ENCODE peak calls at places on chromosomes 13 and 19, in ten cellular contexts. E, G, Q, T, D, B, I, P, L and Z are unnamed samples.

GRCh38 chr19:45079063-45079910 is at the start of gene GEMIN7:
- DNase-seq in I (peak), L (peak), B (peak), D (peak), E (peak), P (no peak), T (peak), Q (peak), G (peak), Z (no peak)

GRCh38 chr19:377801-378581 is 31.0 kb downstream of the C2CD4C start:
- DNase-seq in I (no peak), T (no peak), L (no peak), B (peak), E (no peak), Q (no peak), D (no peak), G (no peak), P (no peak), Z (no peak)

GRCh38 chr19:49592486-49593232 is 1.7 kb downstream of the PRR12 start:
- DNase-seq in B (peak), T (peak), Q (no peak), L (no peak), D (no peak), G (peak), P (no peak), I (no peak), E (peak), Z (no peak)

GRCh38 chr19:24033962-24034342 is 53.0 kb upstream of the ZNF254 start:
- DNase-seq in Q (peak), T (peak), D (peak), P (peak), E (peak), L (peak), G (no peak), B (peak), I (no peak), Z (peak)

GRCh38 chr13:40069173-40070044 is 413.9 kb downstream of the COG6 start:
- DNase-seq in P (peak), G (no peak), L (peak), Q (peak), D (peak), T (peak), B (peak), E (peak), I (no peak), Z (no peak)

GRCh38 chr13:110387451-110388140 is 80.5 kb downstream of the COL4A2 start:
- DNase-seq in L (peak), Q (peak), B (peak), D (peak), T (no peak), P (peak), E (peak), G (peak), I (peak), Z (no peak)

GRCh38 chr13:102128216-102128800 is 273.5 kb downstream of the FGF14 start:
- DNase-seq in Q (peak), I (peak), L (peak), E (peak), D (peak), B (peak), G (no peak), P (no peak), T (no peak), Z (peak)

GRCh38 chr13:79491715-79492114 is 10.8 kb downstream of the NDFIP2 start:
- DNase-seq in B (peak), D (peak), I (no peak), Q (peak), L (peak), G (no peak), P (no peak), T (no peak), E (peak), Z (no peak)

GRCh38 chr13:110322828-110323171 is 15.7 kb downstream of the COL4A2 start:
- DNase-seq in P (no peak), Q (no peak), T (no peak), I (no peak), D (no peak), G (no peak), L (no peak), E (no peak), B (no peak), Z (no peak)

GRCh38 chr13:35704331-35704730 is 227.8 kb upstream of the MAB21L1 start:
- DNase-seq in L (no peak), I (no peak), P (no peak), B (no peak), E (no peak), Q (no peak), T (no peak), D (no peak), G (no peak), Z (no peak)

GRCh38 chr13:20102776-20103175 is 58.1 kb downstream of the GJA3 start:
- DNase-seq in P (no peak), G (no peak), I (no peak), B (no peak), Q (no peak), T (no peak), E (no peak), L (no peak), D (no peak), Z (no peak)
- H3K4me3 ChIP-seq in P (no peak), G (no peak), I (no peak), B (no peak), Q (no peak), T (no peak), E (no peak), L (no peak), D (no peak), Z (no peak)

DNA sequence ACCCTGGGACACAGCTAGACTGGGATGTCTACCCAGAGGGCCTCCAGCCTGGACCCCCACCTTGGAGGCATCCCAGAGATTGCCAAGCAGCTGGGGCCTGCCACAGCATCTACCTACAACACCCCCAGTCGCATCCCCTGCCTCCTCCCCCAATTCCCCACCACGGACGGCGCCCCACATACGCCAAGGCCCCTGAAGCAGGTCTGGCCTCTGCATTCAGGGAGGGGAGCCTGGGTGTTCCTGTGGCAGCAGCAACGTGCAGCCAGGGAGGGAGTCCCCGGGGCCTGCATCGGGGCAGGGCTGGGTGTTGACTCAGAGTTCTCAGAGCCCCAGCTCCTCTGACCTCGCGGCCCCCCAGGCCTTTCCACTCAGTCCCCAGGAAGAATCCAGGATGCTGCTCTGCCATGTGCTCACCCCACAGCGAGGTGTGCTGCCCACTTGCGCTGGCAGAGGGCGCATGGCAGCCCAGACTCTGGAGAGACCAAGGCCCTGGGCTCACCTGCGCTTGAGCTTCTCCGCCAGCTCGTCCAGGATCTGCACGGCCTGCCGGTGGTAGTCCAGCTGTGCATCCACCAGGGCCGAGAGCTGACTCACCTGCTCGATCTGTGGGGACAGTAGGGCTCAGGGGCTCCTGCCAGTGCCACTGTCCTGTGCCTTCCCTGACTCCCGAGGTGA is 19.6 kb downstream of the MPND start:
- DNase-seq in L (no peak), B (no peak), D (no peak), I (peak), E (no peak), G (no peak), T (no peak), Q (no peak), P (no peak), Z (no peak)
- TF ChIP-seq CTCF in L (peak), B (peak), D (no peak), I (no peak), E (peak), G (no peak), T (peak), Q (peak), P (no peak), Z (peak)

DNA sequence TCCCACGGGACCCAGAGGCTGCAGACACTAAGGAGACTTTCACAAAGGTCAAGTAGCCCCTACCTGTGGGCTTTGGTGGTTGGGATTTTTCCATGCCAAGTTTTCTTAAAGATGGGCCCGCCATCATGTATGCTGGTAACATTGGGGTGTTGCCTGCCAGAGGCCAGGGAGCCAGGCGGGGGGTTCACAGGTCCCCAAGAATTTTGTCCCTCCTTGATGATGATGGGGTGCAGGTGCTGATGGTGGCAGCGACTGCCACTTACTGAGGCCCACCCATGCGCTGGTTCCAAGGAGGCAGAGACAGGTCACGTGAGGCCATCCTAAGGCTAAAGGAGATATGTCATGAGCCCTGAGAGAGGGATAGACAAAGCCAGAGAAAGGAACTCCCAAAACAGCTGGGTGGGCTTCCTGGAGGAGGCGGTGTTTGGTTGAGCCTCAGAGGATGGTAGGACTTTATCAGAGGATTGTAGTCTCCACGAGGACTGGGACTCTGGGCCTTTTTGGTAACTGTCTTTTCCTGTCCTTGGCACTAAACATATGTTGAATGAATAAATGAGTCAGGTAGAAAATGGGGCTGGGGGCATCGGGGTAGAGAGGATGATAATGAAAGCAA is 14.4 kb downstream of the PLEKHF1 start:
- DNase-seq in Q (no peak), P (no peak), T (no peak), I (no peak), D (no peak), G (no peak), B (no peak), E (no peak), L (no peak), Z (no peak)
- H3K4me3 ChIP-seq in Q (no peak), P (no peak), T (no peak), I (no peak), D (no peak), G (no peak), B (no peak), E (no peak), L (no peak), Z (no peak)

GRCh38 chr19:37989855-37990254 is 82.8 kb downstream of the SIPA1L3 start:
- DNase-seq in E (no peak), P (no peak), I (no peak), L (no peak), B (no peak), D (no peak), Q (no peak), G (no peak), T (no peak), Z (no peak)

GRCh38 chr19:37988758-37989635 is 82.0 kb downstream of the SIPA1L3 start:
- DNase-seq in B (no peak), I (no peak), T (no peak), P (no peak), E (peak), L (no peak), G (no peak), Q (no peak), D (no peak), Z (no peak)

GRCh38 chr19:37990362-37990761 is 83.4 kb downstream of the SIPA1L3 start:
- DNase-seq in I (no peak), G (no peak), B (peak), Q (no peak), P (no peak), D (no peak), L (no peak), T (no peak), E (peak), Z (no peak)

GRCh38 chr19:37986048-37986750 is 79.2 kb downstream of the SIPA1L3 start:
- DNase-seq in G (no peak), Q (no peak), I (peak), P (no peak), E (no peak), B (no peak), L (no peak), D (no peak), T (no peak), Z (no peak)

GRCh38 chr19:37987356-37988332 is 80.6 kb downstream of the SIPA1L3 start:
- DNase-seq in G (no peak), B (no peak), E (no peak), D (no peak), T (no peak), L (no peak), P (no peak), Q (no peak), I (no peak), Z (no peak)
- TF ChIP-seq CTCF in G (no peak), B (peak), E (peak), D (no peak), T (peak), L (peak), P (no peak), Q (no peak), I (peak), Z (no peak)